ENCODE peak calls at places on chromosomes 12 and 14, in ten cellular contexts. One of them, this sample, is unnamed.

GRCh38 chr14:51792819-51793218 is 67.6 kb upstream of the GNG2 start:
- DNase-seq in heart right ventricle: no peak
- DNase-seq in CD8-positive, alpha-beta memory T cell: no peak
- DNase-seq in neuronal stem cell: no peak
- DNase-seq in GM23248: peak
- DNase-seq in aorta: no peak
- DNase-seq in OCI-LY7: no peak
- DNase-seq in stomach: no peak
- DNase-seq in foreskin fibroblast: no peak
- DNase-seq in cardiac muscle cell: peak
- DNase-seq in this sample: no peak

GRCh38 chr12:87142346-87142745 is 886.2 kb upstream of the MGAT4C start:
- DNase-seq in neuronal stem cell: no peak
- DNase-seq in stomach: no peak
- DNase-seq in foreskin fibroblast: no peak
- DNase-seq in cardiac muscle cell: no peak
- DNase-seq in OCI-LY7: no peak
- DNase-seq in heart right ventricle: no peak
- DNase-seq in CD8-positive, alpha-beta memory T cell: no peak
- DNase-seq in GM23248: no peak
- DNase-seq in aorta: no peak
- DNase-seq in this sample: peak

GRCh38 chr12:118371354-118372282 is 1.1 kb downstream of the TAOK3 start:
- DNase-seq in foreskin fibroblast: no peak
- DNase-seq in stomach: no peak
- DNase-seq in GM23248: peak
- DNase-seq in OCI-LY7: no peak
- DNase-seq in CD8-positive, alpha-beta memory T cell: peak
- DNase-seq in aorta: peak
- DNase-seq in cardiac muscle cell: no peak
- DNase-seq in heart right ventricle: peak
- DNase-seq in neuronal stem cell: peak
- DNase-seq in this sample: no peak

GRCh38 chr12:104865080-104865479 is 93.0 kb downstream of the SLC41A2 start:
- DNase-seq in CD8-positive, alpha-beta memory T cell: no peak
- DNase-seq in cardiac muscle cell: no peak
- DNase-seq in foreskin fibroblast: no peak
- DNase-seq in aorta: no peak
- DNase-seq in OCI-LY7: peak
- DNase-seq in neuronal stem cell: no peak
- DNase-seq in stomach: no peak
- DNase-seq in GM23248: no peak
- DNase-seq in heart right ventricle: no peak
- DNase-seq in this sample: no peak

GRCh38 chr14:61258985-61259384 is 22.2 kb downstream of the TMEM30B start:
- DNase-seq in foreskin fibroblast: peak
- DNase-seq in CD8-positive, alpha-beta memory T cell: no peak
- DNase-seq in OCI-LY7: no peak
- DNase-seq in neuronal stem cell: no peak
- DNase-seq in stomach: no peak
- DNase-seq in heart right ventricle: no peak
- DNase-seq in cardiac muscle cell: no peak
- DNase-seq in GM23248: peak
- DNase-seq in aorta: no peak
- DNase-seq in this sample: no peak

GRCh38 chr14:24079521-24080141 is 8.3 kb downstream of the CPNE6 start:
- DNase-seq in stomach: no peak
- DNase-seq in GM23248: no peak
- DNase-seq in CD8-positive, alpha-beta memory T cell: no peak
- DNase-seq in OCI-LY7: no peak
- DNase-seq in heart right ventricle: no peak
- DNase-seq in foreskin fibroblast: no peak
- DNase-seq in cardiac muscle cell: no peak
- DNase-seq in aorta: no peak
- DNase-seq in neuronal stem cell: peak
- DNase-seq in this sample: no peak

GRCh38 chr14:19801118-19801464 is 2.5 kb upstream of the OR4N2 start:
- DNase-seq in aorta: no peak
- DNase-seq in cardiac muscle cell: no peak
- DNase-seq in GM23248: no peak
- DNase-seq in neuronal stem cell: no peak
- DNase-seq in CD8-positive, alpha-beta memory T cell: no peak
- DNase-seq in heart right ventricle: no peak
- DNase-seq in OCI-LY7: no peak
- DNase-seq in stomach: no peak
- DNase-seq in foreskin fibroblast: no peak
- DNase-seq in this sample: no peak

GRCh38 chr12:95881331-95881955 is 22.7 kb downstream of the SNRPF start:
- DNase-seq in cardiac muscle cell: peak
- DNase-seq in heart right ventricle: no peak
- DNase-seq in aorta: no peak
- DNase-seq in CD8-positive, alpha-beta memory T cell: no peak
- DNase-seq in OCI-LY7: no peak
- DNase-seq in neuronal stem cell: no peak
- DNase-seq in GM23248: peak
- DNase-seq in foreskin fibroblast: peak
- DNase-seq in stomach: no peak
- DNase-seq in this sample: peak

GRCh38 chr14:56963381-56963780 is 153.1 kb upstream of the OTX2 start:
- DNase-seq in cardiac muscle cell: no peak
- DNase-seq in CD8-positive, alpha-beta memory T cell: no peak
- DNase-seq in OCI-LY7: no peak
- DNase-seq in heart right ventricle: no peak
- DNase-seq in foreskin fibroblast: no peak
- DNase-seq in neuronal stem cell: no peak
- DNase-seq in GM23248: no peak
- DNase-seq in aorta: no peak
- DNase-seq in stomach: no peak
- DNase-seq in this sample: no peak

GRCh38 chr14:104217486-104218360 is 79.3 kb downstream of the KIF26A start:
- DNase-seq in aorta: peak
- DNase-seq in OCI-LY7: no peak
- DNase-seq in cardiac muscle cell: no peak
- DNase-seq in neuronal stem cell: no peak
- DNase-seq in stomach: no peak
- DNase-seq in CD8-positive, alpha-beta memory T cell: no peak
- DNase-seq in heart right ventricle: no peak
- DNase-seq in GM23248: no peak
- DNase-seq in foreskin fibroblast: no peak
- DNase-seq in this sample: no peak

GRCh38 chr12:109735051-109735521 is 21.5 kb downstream of the FAM222A start:
- DNase-seq in CD8-positive, alpha-beta memory T cell: no peak
- DNase-seq in OCI-LY7: no peak
- DNase-seq in heart right ventricle: peak
- DNase-seq in stomach: peak
- DNase-seq in foreskin fibroblast: no peak
- DNase-seq in cardiac muscle cell: no peak
- DNase-seq in aorta: peak
- DNase-seq in neuronal stem cell: no peak
- DNase-seq in GM23248: no peak
- DNase-seq in this sample: no peak

GRCh38 chr14:104953097-104953496 is 25.1 kb downstream of the AHNAK2 start:
- DNase-seq in OCI-LY7: no peak
- DNase-seq in cardiac muscle cell: no peak
- DNase-seq in aorta: peak
- DNase-seq in neuronal stem cell: no peak
- DNase-seq in foreskin fibroblast: no peak
- DNase-seq in GM23248: no peak
- DNase-seq in heart right ventricle: no peak
- DNase-seq in stomach: no peak
- DNase-seq in CD8-positive, alpha-beta memory T cell: no peak
- DNase-seq in this sample: no peak

GRCh38 chr12:13164859-13165577 is 31.5 kb upstream of the EMP1 start:
- DNase-seq in heart right ventricle: no peak
- DNase-seq in cardiac muscle cell: no peak
- DNase-seq in neuronal stem cell: no peak
- DNase-seq in stomach: no peak
- DNase-seq in aorta: no peak
- DNase-seq in OCI-LY7: no peak
- DNase-seq in foreskin fibroblast: no peak
- DNase-seq in CD8-positive, alpha-beta memory T cell: no peak
- DNase-seq in GM23248: no peak
- DNase-seq in this sample: no peak

DNA sequence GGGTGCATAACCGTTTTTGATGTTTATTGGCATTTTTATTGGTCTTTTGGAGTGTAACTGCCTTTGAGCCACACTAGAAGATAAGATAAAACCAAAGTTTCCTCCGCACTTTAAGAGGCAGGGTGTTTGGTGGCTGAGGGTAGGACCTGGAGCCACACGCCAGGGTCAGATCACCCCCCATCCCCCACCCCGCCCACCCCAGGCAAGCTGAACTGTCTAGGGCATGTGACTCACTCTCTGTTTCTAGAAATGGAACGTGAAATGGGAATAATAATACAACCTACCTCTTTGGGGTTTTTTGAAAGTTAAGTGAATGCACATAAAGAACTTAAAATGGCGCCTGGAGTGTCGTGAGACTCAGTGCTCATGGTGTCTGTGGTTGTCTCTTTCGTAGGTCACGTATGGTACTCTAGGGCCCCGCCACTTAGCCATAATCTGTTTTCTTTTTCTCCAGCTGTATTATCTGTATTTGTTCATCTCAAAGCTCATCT is 56.0 kb downstream of the PPP2R5C start:
- DNase-seq in heart right ventricle: no peak
- DNase-seq in cardiac muscle cell: no peak
- DNase-seq in stomach: no peak
- DNase-seq in OCI-LY7: no peak
- DNase-seq in aorta: no peak
- DNase-seq in CD8-positive, alpha-beta memory T cell: peak
- DNase-seq in GM23248: no peak
- DNase-seq in neuronal stem cell: no peak
- DNase-seq in foreskin fibroblast: no peak
- DNase-seq in this sample: no peak
- H3K4me3 ChIP-seq in heart right ventricle: no peak
- H3K4me3 ChIP-seq in cardiac muscle cell: no peak
- H3K4me3 ChIP-seq in stomach: no peak
- H3K4me3 ChIP-seq in OCI-LY7: peak
- H3K4me3 ChIP-seq in aorta: no peak
- H3K4me3 ChIP-seq in CD8-positive, alpha-beta memory T cell: peak
- H3K4me3 ChIP-seq in GM23248: no peak
- H3K4me3 ChIP-seq in neuronal stem cell: no peak
- H3K4me3 ChIP-seq in foreskin fibroblast: no peak
- H3K4me3 ChIP-seq in this sample: no peak

DNA sequence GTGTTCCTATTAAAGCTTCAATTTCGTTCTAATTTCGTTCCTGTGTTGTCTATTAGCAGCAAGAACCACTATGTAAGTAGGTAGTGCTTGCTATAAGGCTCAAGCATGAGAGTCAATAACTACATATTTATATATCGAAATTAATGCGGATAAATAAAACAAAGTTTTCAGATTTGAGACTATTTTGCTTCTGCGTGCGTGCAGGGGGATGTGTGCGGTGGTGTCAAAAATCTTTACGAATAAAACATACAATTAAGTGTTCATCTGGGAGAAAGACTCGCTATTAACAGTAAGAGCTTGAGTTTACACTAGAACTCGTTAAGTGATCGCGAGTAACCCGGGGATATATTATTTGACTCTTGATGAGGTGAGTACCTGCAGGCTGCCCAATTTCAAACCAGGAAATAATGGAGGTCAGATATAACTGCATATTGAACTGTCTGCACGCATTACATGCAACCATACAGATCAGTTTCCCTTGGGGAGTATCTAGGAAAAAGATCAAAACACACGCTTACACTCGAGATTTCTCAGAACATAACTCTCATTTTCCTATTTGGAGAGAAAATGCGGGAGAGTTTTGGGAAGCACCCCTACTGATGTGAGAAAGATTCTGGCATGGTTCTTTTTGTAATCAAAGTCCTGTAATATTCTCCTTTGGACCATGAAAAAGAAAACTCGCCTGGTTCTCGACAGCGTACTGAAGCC is 814 bp downstream of the TWF1 start:
- DNase-seq in cardiac muscle cell: peak
- DNase-seq in neuronal stem cell: no peak
- DNase-seq in stomach: no peak
- DNase-seq in aorta: no peak
- DNase-seq in foreskin fibroblast: no peak
- DNase-seq in heart right ventricle: no peak
- DNase-seq in CD8-positive, alpha-beta memory T cell: peak
- DNase-seq in OCI-LY7: peak
- DNase-seq in GM23248: no peak
- DNase-seq in this sample: peak
- H3K4me3 ChIP-seq in cardiac muscle cell: peak
- H3K4me3 ChIP-seq in neuronal stem cell: peak
- H3K4me3 ChIP-seq in stomach: peak
- H3K4me3 ChIP-seq in aorta: peak
- H3K4me3 ChIP-seq in foreskin fibroblast: peak
- H3K4me3 ChIP-seq in heart right ventricle: peak
- H3K4me3 ChIP-seq in CD8-positive, alpha-beta memory T cell: peak
- H3K4me3 ChIP-seq in OCI-LY7: peak
- H3K4me3 ChIP-seq in GM23248: peak
- H3K4me3 ChIP-seq in this sample: peak

DNA sequence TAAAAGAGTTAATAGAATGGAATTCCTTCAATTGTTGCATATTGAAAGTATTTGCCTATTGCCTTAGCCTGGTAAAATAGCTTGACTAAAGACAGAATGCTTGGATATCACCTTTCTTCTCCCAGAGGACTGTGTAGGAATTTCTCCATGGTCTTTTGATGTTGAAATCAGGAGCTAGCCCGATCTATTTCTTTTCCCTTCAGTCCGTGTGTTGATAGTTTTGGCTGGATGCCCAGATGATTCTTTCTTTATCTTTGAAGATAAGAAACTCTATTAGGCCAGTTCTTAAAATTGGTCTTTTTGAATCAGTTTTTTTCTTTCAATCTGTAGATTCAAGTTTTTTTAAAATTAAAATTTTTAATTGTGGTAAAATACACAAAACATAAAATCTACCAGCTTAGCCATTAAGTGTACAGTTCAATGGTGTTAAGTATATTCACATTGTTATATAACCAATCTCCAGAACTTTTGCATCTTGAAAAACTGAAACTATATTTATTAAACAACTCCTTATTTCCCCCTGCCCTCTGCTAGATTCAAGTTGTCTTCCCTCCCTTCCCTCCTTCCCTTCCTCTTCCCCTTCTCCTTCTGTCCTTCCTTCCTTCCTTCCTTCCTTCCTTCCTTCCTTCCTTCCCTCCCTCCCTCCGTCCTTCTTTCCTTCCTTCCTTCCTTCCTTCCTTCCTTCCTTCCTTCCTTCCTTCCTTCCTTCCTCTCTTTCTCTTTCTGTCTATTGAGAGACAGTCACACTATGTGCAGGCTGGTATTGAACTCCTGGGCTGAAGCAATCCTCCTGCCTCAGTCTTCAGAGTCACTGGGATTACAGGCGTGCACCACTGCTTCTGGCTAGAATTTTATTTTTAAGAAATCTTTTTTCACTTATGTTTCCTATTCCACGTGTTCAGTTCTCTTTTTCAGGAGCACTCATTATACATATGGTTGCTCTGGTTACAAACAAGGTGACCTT is 10.1 kb downstream of the LACRT start:
- DNase-seq in OCI-LY7: no peak
- DNase-seq in cardiac muscle cell: peak
- DNase-seq in CD8-positive, alpha-beta memory T cell: no peak
- DNase-seq in foreskin fibroblast: no peak
- DNase-seq in stomach: no peak
- DNase-seq in heart right ventricle: no peak
- DNase-seq in GM23248: no peak
- DNase-seq in neuronal stem cell: no peak
- DNase-seq in aorta: no peak
- DNase-seq in this sample: peak
- H3K4me3 ChIP-seq in OCI-LY7: no peak
- H3K4me3 ChIP-seq in cardiac muscle cell: no peak
- H3K4me3 ChIP-seq in CD8-positive, alpha-beta memory T cell: no peak
- H3K4me3 ChIP-seq in foreskin fibroblast: no peak
- H3K4me3 ChIP-seq in stomach: no peak
- H3K4me3 ChIP-seq in heart right ventricle: no peak
- H3K4me3 ChIP-seq in GM23248: no peak
- H3K4me3 ChIP-seq in neuronal stem cell: no peak
- H3K4me3 ChIP-seq in aorta: no peak
- H3K4me3 ChIP-seq in this sample: no peak

GRCh38 chr14:50741571-50741970 is 73.5 kb upstream of the SAV1 start:
- DNase-seq in stomach: no peak
- DNase-seq in heart right ventricle: no peak
- DNase-seq in GM23248: peak
- DNase-seq in CD8-positive, alpha-beta memory T cell: no peak
- DNase-seq in cardiac muscle cell: no peak
- DNase-seq in OCI-LY7: no peak
- DNase-seq in foreskin fibroblast: peak
- DNase-seq in aorta: no peak
- DNase-seq in neuronal stem cell: no peak
- DNase-seq in this sample: peak
- H3K4me3 ChIP-seq in stomach: no peak
- H3K4me3 ChIP-seq in heart right ventricle: no peak
- H3K4me3 ChIP-seq in GM23248: no peak
- H3K4me3 ChIP-seq in CD8-positive, alpha-beta memory T cell: no peak
- H3K4me3 ChIP-seq in cardiac muscle cell: no peak
- H3K4me3 ChIP-seq in OCI-LY7: no peak
- H3K4me3 ChIP-seq in foreskin fibroblast: no peak
- H3K4me3 ChIP-seq in aorta: no peak
- H3K4me3 ChIP-seq in neuronal stem cell: no peak
- H3K4me3 ChIP-seq in this sample: no peak

This sample was measured in choroid plexus epithelial cell.